ENCODE peak calls at places on chromosome 21, in seven cellular contexts. One of them, this sample, is unnamed.

GRCh38 chr21:36355868-36356267 is 29.3 kb upstream of the CHAF1B start:
- DNase-seq in M059J: no peak
- DNase-seq in WTC11: no peak
- DNase-seq in NCI-H2081: no peak
- DNase-seq in NCI-H524: no peak
- DNase-seq in astrocyte: no peak
- DNase-seq in GM13976: no peak
- DNase-seq in this sample: no peak

GRCh38 chr21:29334717-29335428 is 36.2 kb downstream of the BACH1 start:
- DNase-seq in astrocyte: peak; percentile 93
- DNase-seq in M059J: peak; percentile 90
- DNase-seq in GM13976: no peak
- DNase-seq in NCI-H524: no peak
- DNase-seq in WTC11: no peak
- DNase-seq in NCI-H2081: no peak
- DNase-seq in this sample: peak; percentile 90

GRCh38 chr21:29849735-29850176 is 90.0 kb downstream of the GRIK1 start:
- DNase-seq in WTC11: peak; percentile 52
- DNase-seq in astrocyte: peak; percentile 20
- DNase-seq in M059J: peak; percentile 58
- DNase-seq in NCI-H524: no peak
- DNase-seq in NCI-H2081: peak; percentile 71
- DNase-seq in GM13976: peak; percentile 44
- DNase-seq in this sample: peak; percentile 57

GRCh38 chr21:43866659-43867331 is 1.8 kb downstream of the AGPAT3 start:
- DNase-seq in WTC11: no peak
- DNase-seq in M059J: no peak
- DNase-seq in astrocyte: no peak
- DNase-seq in GM13976: peak; percentile 84
- DNase-seq in NCI-H2081: no peak
- DNase-seq in NCI-H524: no peak
- DNase-seq in this sample: no peak

GRCh38 chr21:33058468-33059318 is 11.2 kb upstream of the OLIG1 start:
- DNase-seq in M059J: no peak
- DNase-seq in NCI-H524: peak; percentile 30
- DNase-seq in WTC11: no peak
- DNase-seq in astrocyte: no peak
- DNase-seq in GM13976: no peak
- DNase-seq in NCI-H2081: no peak
- DNase-seq in this sample: no peak

GRCh38 chr21:26961704-26962103 is 5.2 kb downstream of the ADAMTS5 start:
- DNase-seq in M059J: no peak
- DNase-seq in GM13976: no peak
- DNase-seq in astrocyte: no peak
- DNase-seq in WTC11: peak; percentile 62
- DNase-seq in NCI-H524: peak; percentile 37
- DNase-seq in NCI-H2081: no peak
- DNase-seq in this sample: no peak

GRCh38 chr21:25646541-25646940 is 7.5 kb downstream of the JAM2 start:
- DNase-seq in NCI-H2081: no peak
- DNase-seq in GM13976: no peak
- DNase-seq in NCI-H524: no peak
- DNase-seq in WTC11: no peak
- DNase-seq in astrocyte: no peak
- DNase-seq in M059J: no peak
- DNase-seq in this sample: no peak

GRCh38 chr21:37631319-37632117 is 264.9 kb downstream of the DYRK1A start:
- DNase-seq in WTC11: peak; percentile 36
- DNase-seq in astrocyte: no peak
- DNase-seq in NCI-H2081: no peak
- DNase-seq in NCI-H524: no peak
- DNase-seq in GM13976: peak; percentile 44
- DNase-seq in M059J: peak; percentile 63
- DNase-seq in this sample: no peak

GRCh38 chr21:46605759-46606426 is 1.0 kb upstream of the S100B start:
- DNase-seq in M059J: no peak
- DNase-seq in WTC11: no peak
- DNase-seq in NCI-H2081: no peak
- DNase-seq in GM13976: peak; percentile 71
- DNase-seq in NCI-H524: no peak
- DNase-seq in astrocyte: no peak
- DNase-seq in this sample: no peak

GRCh38 chr21:23217597-23217996 is 2219.4 kb downstream of the NCAM2 start:
- DNase-seq in WTC11: no peak
- DNase-seq in NCI-H524: no peak
- DNase-seq in astrocyte: no peak
- DNase-seq in NCI-H2081: no peak
- DNase-seq in GM13976: no peak
- DNase-seq in M059J: no peak
- DNase-seq in this sample: no peak

GRCh38 chr21:37219766-37220432 is 47.2 kb downstream of the VPS26C start:
- DNase-seq in GM13976: no peak
- DNase-seq in NCI-H2081: no peak
- DNase-seq in M059J: no peak
- DNase-seq in WTC11: no peak
- DNase-seq in astrocyte: peak; percentile 9
- DNase-seq in NCI-H524: peak; percentile 13
- DNase-seq in this sample: no peak

GRCh38 chr21:46594276-46594675 is 10.6 kb downstream of the S100B start:
- DNase-seq in M059J: no peak
- DNase-seq in GM13976: no peak
- DNase-seq in astrocyte: no peak
- DNase-seq in NCI-H2081: no peak
- DNase-seq in NCI-H524: no peak
- DNase-seq in WTC11: no peak
- DNase-seq in this sample: no peak

GRCh38 chr21:38831526-38832467 is 26.1 kb downstream of the ETS2 start:
- DNase-seq in astrocyte: peak; percentile 94
- DNase-seq in NCI-H2081: no peak
- DNase-seq in M059J: peak; percentile 92
- DNase-seq in NCI-H524: peak; percentile 75
- DNase-seq in GM13976: peak; percentile 60
- DNase-seq in WTC11: no peak
- DNase-seq in this sample: peak; percentile 96